ENCODE peak calls at places on chromosomes 3 and 15, in six cellular contexts. One of them, this sample, is unnamed.

GRCh38 chr3:115113367-115113766 is 33.7 kb downstream of the ZBTB20 start:
- DNase-seq in lower lobe of right lung: peak
- DNase-seq in fibroblast of mammary gland: peak
- DNase-seq in activated effector memory CD4-positive, alpha-beta T cell treated with Interleukin-2 at 50 U/mL for 16 hours: no peak
- DNase-seq in IMR-90: peak
- DNase-seq in ureter: no peak
- DNase-seq in this sample: no peak

GRCh38 chr15:59303641-59304433 is 68.8 kb downstream of the MYO1E start:
- DNase-seq in lower lobe of right lung: no peak
- DNase-seq in fibroblast of mammary gland: peak
- DNase-seq in activated effector memory CD4-positive, alpha-beta T cell treated with Interleukin-2 at 50 U/mL for 16 hours: no peak
- DNase-seq in IMR-90: peak
- DNase-seq in ureter: no peak
- DNase-seq in this sample: no peak

GRCh38 chr15:95563634-95564033 is 766.9 kb upstream of the NR2F2 start:
- DNase-seq in lower lobe of right lung: no peak
- DNase-seq in fibroblast of mammary gland: no peak
- DNase-seq in activated effector memory CD4-positive, alpha-beta T cell treated with Interleukin-2 at 50 U/mL for 16 hours: no peak
- DNase-seq in IMR-90: no peak
- DNase-seq in ureter: no peak
- DNase-seq in this sample: no peak

GRCh38 chr15:58438956-58439355 is 7.2 kb downstream of the LIPC start:
- DNase-seq in lower lobe of right lung: no peak
- DNase-seq in fibroblast of mammary gland: peak
- DNase-seq in activated effector memory CD4-positive, alpha-beta T cell treated with Interleukin-2 at 50 U/mL for 16 hours: no peak
- DNase-seq in IMR-90: peak
- DNase-seq in ureter: no peak
- DNase-seq in this sample: peak

GRCh38 chr3:183318846-183319770 is 66.1 kb downstream of the B3GNT5 start:
- DNase-seq in lower lobe of right lung: no peak
- DNase-seq in fibroblast of mammary gland: no peak
- DNase-seq in activated effector memory CD4-positive, alpha-beta T cell treated with Interleukin-2 at 50 U/mL for 16 hours: no peak
- DNase-seq in IMR-90: no peak
- DNase-seq in ureter: no peak
- DNase-seq in this sample: no peak

GRCh38 chr3:5314897-5315296 is 127.4 kb downstream of the EDEM1 start:
- DNase-seq in lower lobe of right lung: no peak
- DNase-seq in fibroblast of mammary gland: no peak
- DNase-seq in activated effector memory CD4-positive, alpha-beta T cell treated with Interleukin-2 at 50 U/mL for 16 hours: no peak
- DNase-seq in IMR-90: no peak
- DNase-seq in ureter: no peak
- DNase-seq in this sample: no peak

GRCh38 chr3:25648925-25649828 is 15.5 kb downstream of the TOP2B start:
- DNase-seq in lower lobe of right lung: no peak
- DNase-seq in fibroblast of mammary gland: no peak
- DNase-seq in activated effector memory CD4-positive, alpha-beta T cell treated with Interleukin-2 at 50 U/mL for 16 hours: no peak
- DNase-seq in IMR-90: no peak
- DNase-seq in ureter: no peak
- DNase-seq in this sample: no peak

GRCh38 chr3:155664922-155665695 is 79.8 kb downstream of the PLCH1 start:
- DNase-seq in lower lobe of right lung: no peak
- DNase-seq in fibroblast of mammary gland: peak
- DNase-seq in activated effector memory CD4-positive, alpha-beta T cell treated with Interleukin-2 at 50 U/mL for 16 hours: no peak
- DNase-seq in IMR-90: peak
- DNase-seq in ureter: peak
- DNase-seq in this sample: peak

GRCh38 chr3:8766148-8766547 is 3.3 kb downstream of the OXTR start:
- DNase-seq in lower lobe of right lung: no peak
- DNase-seq in fibroblast of mammary gland: no peak
- DNase-seq in activated effector memory CD4-positive, alpha-beta T cell treated with Interleukin-2 at 50 U/mL for 16 hours: no peak
- DNase-seq in IMR-90: no peak
- DNase-seq in ureter: no peak
- DNase-seq in this sample: no peak

This sample was measured in body of pancreas.